ENCODE peak calls at places on chromosomes 12 and 14, in seven cellular contexts. R, Q, M, N, P, H and S are unnamed samples.
A peak's percentile ranks its signal among the peaks of the same experiment; 100 is the strongest.

GRCh38 chr12:131084341-131085011 is 130.8 kb downstream of the ADGRD1 start:
- DNase-seq in R (no peak), Q (no peak), M (no peak), N (no peak), P (no peak), H (no peak), S (no peak)

GRCh38 chr12:6921996-6922935 is 5.5 kb upstream of the ATN1 start:
- DNase-seq in R (no peak), Q (no peak), M (no peak), N (no peak), P (no peak), H (no peak), S (no peak)

GRCh38 chr12:62622177-62622576 is 155.6 kb downstream of the MON2 start:
- DNase-seq in R (no peak), Q (no peak), M (no peak), N (no peak), P (no peak), H (no peak), S (no peak)

GRCh38 chr12:4091001-4091789 is 182.4 kb upstream of the CCND2 start:
- DNase-seq in R (no peak), Q (no peak), M (no peak), N (no peak), P (no peak), H (no peak), S (no peak)

GRCh38 chr14:59362533-59362932 is 102.6 kb downstream of the GPR135 start:
- DNase-seq in R (no peak), Q (peak; percentile 82), M (no peak), N (no peak), P (peak; percentile 79), H (no peak), S (no peak)

GRCh38 chr12:100827901-100828520 is 33.4 kb downstream of the ANO4 start:
- DNase-seq in R (peak; percentile 39), Q (peak; percentile 53), M (no peak), N (no peak), P (peak; percentile 54), H (peak; percentile 50), S (no peak)

GRCh38 chr12:4015225-4016076 is 142.3 kb upstream of the PARP11 start:
- DNase-seq in R (no peak), Q (no peak), M (no peak), N (no peak), P (no peak), H (no peak), S (no peak)

GRCh38 chr14:88986146-88986841 is 161.8 kb downstream of the TTC8 start:
- DNase-seq in R (peak; percentile 24), Q (peak; percentile 87), M (no peak), N (no peak), P (peak; percentile 82), H (peak; percentile 81), S (no peak)

GRCh38 chr12:55818886-55819285 is 1.0 kb downstream of the ORMDL2 start:
- DNase-seq in R (no peak), Q (peak; percentile 43), M (no peak), N (no peak), P (peak; percentile 38), H (peak; percentile 68), S (no peak)

GRCh38 chr14:49853572-49854375 is 1.2 kb upstream of the NEMF start:
- DNase-seq in R (peak; percentile 86), Q (peak; percentile 86), M (peak; percentile 81), N (peak; percentile 35), P (peak; percentile 81), H (peak; percentile 82), S (peak; percentile 30)

GRCh38 chr14:101876539-101876938 is 87.8 kb upstream of the DYNC1H1 start:
- DNase-seq in R (no peak), Q (peak; percentile 44), M (no peak), N (peak; percentile 45), P (peak; percentile 18), H (peak; percentile 85), S (peak; percentile 22)

GRCh38 chr12:7934560-7935463 is 1.2 kb downstream of the SLC2A3 start:
- DNase-seq in R (no peak), Q (no peak), M (peak; percentile 53), N (no peak), P (no peak), H (no peak), S (no peak)

GRCh38 chr12:7729683-7730195 is 17.4 kb downstream of the CLEC4C start:
- DNase-seq in R (no peak), Q (no peak), M (no peak), N (no peak), P (no peak), H (peak; percentile 46), S (no peak)

GRCh38 chr12:615620-616019 is 47.6 kb downstream of the NINJ2 start:
- DNase-seq in R (no peak), Q (no peak), M (no peak), N (peak; percentile 72), P (no peak), H (no peak), S (no peak)

GRCh38 chr14:71344506-71344905 is 437.2 kb downstream of the PCNX1 start:
- DNase-seq in R (no peak), Q (no peak), M (no peak), N (no peak), P (no peak), H (no peak), S (no peak)

GRCh38 chr14:31197671-31198070 is 9.9 kb downstream of the HECTD1 start:
- DNase-seq in R (no peak), Q (no peak), M (no peak), N (no peak), P (no peak), H (no peak), S (no peak)

GRCh38 chr12:64650762-64651161 is 40.5 kb downstream of the RASSF3 start:
- DNase-seq in R (peak; percentile 88), Q (peak; percentile 39), M (no peak), N (no peak), P (peak; percentile 50), H (no peak), S (no peak)

GRCh38 chr14:51131516-51131915 is 36.6 kb upstream of the TRIM9 start:
- DNase-seq in R (no peak), Q (no peak), M (no peak), N (no peak), P (no peak), H (no peak), S (no peak)

GRCh38 chr12:89980236-89980635 is 271.6 kb upstream of the ATP2B1 start:
- DNase-seq in R (no peak), Q (peak; percentile 59), M (no peak), N (no peak), P (peak; percentile 59), H (peak; percentile 70), S (no peak)

GRCh38 chr12:131828671-131829350 is 618 bp downstream of the MMP17 start:
- DNase-seq in R (no peak), Q (peak; percentile 30), M (no peak), N (no peak), P (no peak), H (no peak), S (no peak)

GRCh38 chr14:55899531-55899930 is 218.7 kb upstream of the PELI2 start:
- DNase-seq in R (no peak), Q (no peak), M (no peak), N (no peak), P (peak; percentile 68), H (no peak), S (no peak)

GRCh38 chr14:45249847-45250575 is 3.0 kb downstream of the MIS18BP1 start:
- DNase-seq in R (no peak), Q (peak; percentile 98), M (no peak), N (no peak), P (peak; percentile 94), H (peak; percentile 79), S (no peak)

GRCh38 chr14:42930058-42930457 is 1323.4 kb downstream of the LRFN5 start:
- DNase-seq in R (no peak), Q (no peak), M (no peak), N (no peak), P (peak; percentile 58), H (no peak), S (no peak)

GRCh38 chr14:31170411-31170810 is 37.2 kb downstream of the HECTD1 start:
- DNase-seq in R (no peak), Q (peak; percentile 30), M (no peak), N (no peak), P (peak; percentile 58), H (no peak), S (no peak)

GRCh38 chr14:105314287-105315185 is at the start of gene PACS2:
- DNase-seq in R (peak; percentile 92), Q (peak; percentile 81), M (peak; percentile 70), N (peak; percentile 46), P (peak; percentile 85), H (peak; percentile 82), S (no peak)

GRCh38 chr14:99260652-99261551 is 11.1 kb downstream of the BCL11B start:
- DNase-seq in R (no peak), Q (no peak), M (no peak), N (no peak), P (no peak), H (no peak), S (no peak)

GRCh38 chr12:113390064-113391043 is 13.3 kb downstream of the SDS start:
- DNase-seq in R (no peak), Q (no peak), M (no peak), N (no peak), P (no peak), H (no peak), S (no peak)

GRCh38 chr12:77645966-77646598 is 184.6 kb upstream of the NAV3 start:
- DNase-seq in R (no peak), Q (no peak), M (no peak), N (no peak), P (no peak), H (no peak), S (no peak)

GRCh38 chr12:41981758-41982157 is 162.9 kb downstream of the GXYLT1 start:
- DNase-seq in R (no peak), Q (peak; percentile 49), M (no peak), N (no peak), P (peak; percentile 10), H (no peak), S (no peak)

GRCh38 chr14:94051779-94052178 is 25.6 kb downstream of the OTUB2 start:
- DNase-seq in R (no peak), Q (no peak), M (no peak), N (no peak), P (no peak), H (no peak), S (no peak)

GRCh38 chr12:77213316-77213715 is 147.9 kb upstream of the E2F7 start:
- DNase-seq in R (no peak), Q (no peak), M (no peak), N (no peak), P (no peak), H (no peak), S (no peak)

GRCh38 chr14:101489092-101489760 is 72.1 kb upstream of the DIO3 start:
- DNase-seq in R (no peak), Q (no peak), M (no peak), N (no peak), P (no peak), H (no peak), S (no peak)

GRCh38 chr14:86799244-86799647 is 1193.7 kb downstream of the GALC start:
- DNase-seq in R (no peak), Q (peak; percentile 95), M (no peak), N (no peak), P (peak; percentile 98), H (peak; percentile 94), S (no peak)

GRCh38 chr12:47881826-47882427 is 22.9 kb downstream of the VDR start:
- DNase-seq in R (no peak), Q (peak; percentile 98), M (no peak), N (no peak), P (peak; percentile 97), H (peak; percentile 99), S (no peak)

GRCh38 chr12:64039285-64039871 is 182.7 kb downstream of the KICS2 start:
- DNase-seq in R (peak; percentile 21), Q (peak; percentile 63), M (peak; percentile 24), N (no peak), P (peak; percentile 74), H (peak; percentile 59), S (no peak)

GRCh38 chr14:92493024-92493423 is 20.6 kb upstream of the RIN3 start:
- DNase-seq in R (no peak), Q (no peak), M (no peak), N (no peak), P (no peak), H (no peak), S (no peak)

GRCh38 chr12:54385251-54385914 is 850 bp upstream of the ZNF385A start:
- DNase-seq in R (no peak), Q (no peak), M (no peak), N (no peak), P (no peak), H (no peak), S (no peak)